ENCODE peak calls at places on chromosomes 16 and 17, in four cellular contexts. A is heart right ventricle, G is epithelial cell of proximal tubule, X is heart left ventricle. C is an unnamed sample.

GRCh38 chr16:74868501-74868900 is 93.9 kb upstream of the FA2H start:
- DNase-seq in A (peak; percentile 16), G (peak; percentile 13), X (no peak), C (no peak)

GRCh38 chr16:62907562-62907961 is 871.3 kb upstream of the CDH8 start:
- DNase-seq in A (no peak), G (no peak), X (no peak), C (no peak)

GRCh38 chr17:68295086-68295485 is 3.8 kb downstream of the ARSG start:
- DNase-seq in A (no peak), G (no peak), X (no peak), C (no peak)

GRCh38 chr16:72295914-72296313 is 124.0 kb upstream of the PMFBP1 start:
- DNase-seq in A (no peak), G (no peak), X (no peak), C (no peak)

GRCh38 chr16:53080345-53081031 is 25.7 kb downstream of the CHD9 start:
- DNase-seq in A (peak; percentile 81), G (no peak), X (peak; percentile 73), C (no peak)

GRCh38 chr17:5331506-5331905 is 49.4 kb downstream of the RABEP1 start:
- DNase-seq in A (no peak), G (no peak), X (no peak), C (no peak)

GRCh38 chr17:10295728-10296343 is 77.0 kb downstream of the MYH13 start:
- DNase-seq in A (peak; percentile 40), G (no peak), X (no peak), C (peak; percentile 70)

GRCh38 chr16:85310868-85311585 is 198.8 kb upstream of the CIBAR2 start:
- DNase-seq in A (no peak), G (no peak), X (peak; percentile 64), C (peak; percentile 21)

GRCh38 chr16:11440657-11441012 is 95.4 kb downstream of the RMI2 start:
- DNase-seq in A (no peak), G (no peak), X (no peak), C (no peak)

GRCh38 chr16:588639-588888 is 1.3 kb upstream of the RAB40C start:
- DNase-seq in A (no peak), G (no peak), X (peak; percentile 47), C (no peak)

GRCh38 chr17:78317817-78318400 is 42.0 kb downstream of the SOCS3 start:
- DNase-seq in A (no peak), G (no peak), X (no peak), C (no peak)

GRCh38 chr16:31397701-31398100 is 4.6 kb downstream of the ITGAD start:
- DNase-seq in A (no peak), G (no peak), X (no peak), C (no peak)

DNA sequence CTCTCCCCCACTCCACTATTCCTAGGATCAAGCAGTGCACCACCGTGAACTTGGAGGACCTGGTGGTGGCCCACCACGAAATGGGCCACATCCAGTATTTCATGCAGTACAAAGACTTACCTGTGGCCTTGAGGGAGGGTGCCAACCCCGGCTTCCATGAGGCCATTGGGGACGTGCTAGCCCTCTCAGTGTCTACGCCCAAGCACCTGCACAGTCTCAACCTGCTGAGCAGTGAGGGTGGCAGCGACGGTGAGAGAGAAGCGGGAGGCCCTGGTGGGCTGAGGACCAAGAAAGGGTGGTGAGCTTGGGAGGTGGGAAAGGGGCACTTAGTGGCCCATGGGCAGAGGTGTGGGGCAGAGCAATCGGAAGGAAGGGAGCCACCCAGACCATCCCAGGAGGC is 16.6 kb downstream of the ACE start:
- DNase-seq in A (no peak), G (no peak), X (no peak), C (no peak)
- TF ChIP-seq CTCF in A (no peak), G (no peak), X (no peak), C (no peak)

DNA sequence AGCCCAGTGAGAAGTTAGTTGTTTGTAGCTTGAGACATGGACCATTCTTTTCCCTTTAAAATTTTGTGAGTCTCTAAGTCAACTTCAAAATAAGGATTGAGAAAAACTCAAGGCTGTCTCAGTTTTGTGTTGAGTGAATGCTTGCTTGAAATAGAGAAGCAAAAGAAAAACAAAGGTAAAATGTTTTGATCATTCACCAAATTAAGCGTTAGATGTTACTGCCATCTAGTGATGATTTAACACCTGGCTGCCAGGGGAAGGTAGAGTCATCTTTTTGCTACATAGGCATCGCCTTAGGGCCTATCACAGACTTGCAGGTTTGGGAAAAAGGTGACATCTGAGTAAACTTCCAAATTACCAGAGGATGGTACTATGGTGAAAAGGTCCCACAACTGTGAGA is 74.4 kb downstream of the PCTP start:
- DNase-seq in A (no peak), G (no peak), X (no peak), C (no peak)
- TF ChIP-seq CTCF in A (peak; percentile 37), G (peak; percentile 58), X (no peak), C (peak; percentile 37)

DNA sequence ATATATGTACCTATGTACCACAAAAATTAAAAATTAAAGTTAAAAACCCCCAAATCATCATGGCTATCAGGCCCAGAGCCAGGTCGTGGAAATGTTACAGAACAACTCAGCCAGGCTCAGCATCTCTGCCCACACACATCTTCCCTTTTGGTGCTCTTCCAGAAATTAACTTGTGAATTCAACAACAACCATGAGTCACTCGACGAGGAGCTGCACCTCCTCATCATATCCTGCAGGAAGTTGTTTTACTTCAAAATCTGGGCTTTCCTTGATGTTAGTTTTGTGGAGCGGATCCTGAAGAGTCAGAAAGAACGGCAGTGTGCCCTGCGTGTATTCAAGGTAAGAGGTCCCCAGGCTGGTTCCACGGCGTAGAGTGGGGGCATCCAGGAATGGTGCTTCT is 10.6 kb downstream of the FBXO39 start:
- DNase-seq in A (no peak), G (no peak), X (no peak), C (no peak)
- TF ChIP-seq CTCF in A (no peak), G (no peak), X (no peak), C (no peak)

GRCh38 chr17:81539571-81539900 is 11.4 kb downstream of the FSCN2 start:
- DNase-seq in A (no peak), G (no peak), X (peak; percentile 14), C (no peak)

GRCh38 chr17:81542431-81543338 is 9.5 kb downstream of the FAAP100 start:
- DNase-seq in A (no peak), G (no peak), X (peak; percentile 27), C (no peak)

GRCh38 chr17:81539961-81540675 is 11.9 kb downstream of the FSCN2 start:
- DNase-seq in A (no peak), G (no peak), X (peak; percentile 20), C (no peak)

GRCh38 chr17:81540676-81541027 is 11.5 kb downstream of the FAAP100 start:
- DNase-seq in A (no peak), G (no peak), X (peak; percentile 13), C (no peak)

GRCh38 chr17:81541123-81541522 is 11.0 kb downstream of the FAAP100 start:
- DNase-seq in A (no peak), G (no peak), X (peak; percentile 14), C (no peak)
- TF ChIP-seq CTCF in A (no peak), G (no peak), X (no peak), C (no peak)

GRCh38 chr16:14285542-14286380 is 214.6 kb downstream of the MRTFB start:
- DNase-seq in A (peak; percentile 92), G (no peak), X (peak; percentile 93), C (peak; percentile 94)

GRCh38 chr16:14284930-14285541 is 213.9 kb downstream of the MRTFB start:
- DNase-seq in A (no peak), G (no peak), X (no peak), C (peak; percentile 48)

GRCh38 chr16:14291941-14292825 is 221.1 kb downstream of the MRTFB start:
- DNase-seq in A (no peak), G (no peak), X (no peak), C (peak; percentile 2)

GRCh38 chr16:14286381-14287230 is 215.5 kb downstream of the MRTFB start:
- DNase-seq in A (no peak), G (no peak), X (peak; percentile 48), C (peak; percentile 55)

GRCh38 chr16:14289692-14290340 is 218.7 kb downstream of the MRTFB start:
- DNase-seq in A (no peak), G (no peak), X (no peak), C (no peak)
- TF ChIP-seq CTCF in A (peak; percentile 46), G (peak; percentile 63), X (peak; percentile 31), C (peak; percentile 58)

GRCh38 chr17:81926451-81927144 is 937 bp downstream of the MAFG start:
- DNase-seq in A (peak; percentile 85), G (no peak), X (peak; percentile 89), C (peak; percentile 87)
- TF ChIP-seq CTCF in A (no peak), G (no peak), X (no peak), C (no peak)

GRCh38 chr16:80527297-80527696 is 13.5 kb upstream of the DYNLRB2 start:
- DNase-seq in A (no peak), G (no peak), X (no peak), C (peak; percentile 54)
- TF ChIP-seq CTCF in A (peak; percentile 50), G (peak; percentile 82), X (peak; percentile 42), C (peak; percentile 83)

DNA sequence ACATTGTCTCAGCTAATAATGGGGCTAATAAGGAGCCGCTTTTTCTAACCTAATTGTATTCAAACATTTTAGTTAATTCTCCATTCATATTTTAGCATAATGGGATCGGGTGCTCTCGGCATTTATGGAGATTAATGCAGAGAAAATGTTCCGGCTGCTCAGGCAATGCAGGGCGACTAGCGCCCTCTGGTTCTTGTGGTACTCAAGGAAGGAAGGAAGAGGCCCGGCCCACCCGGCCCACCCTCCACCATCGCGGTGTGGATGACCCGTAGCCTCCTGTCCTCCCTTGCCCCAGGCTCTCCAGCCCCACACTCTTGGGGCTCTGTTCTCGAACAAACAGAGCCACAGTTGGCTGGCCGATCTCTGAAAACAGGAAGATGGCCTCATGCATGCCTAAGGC is 21.1 kb upstream of the ABCC3 start:
- DNase-seq in A (no peak), G (no peak), X (no peak), C (no peak)
- TF ChIP-seq CTCF in A (peak; percentile 24), G (no peak), X (no peak), C (no peak)

DNA sequence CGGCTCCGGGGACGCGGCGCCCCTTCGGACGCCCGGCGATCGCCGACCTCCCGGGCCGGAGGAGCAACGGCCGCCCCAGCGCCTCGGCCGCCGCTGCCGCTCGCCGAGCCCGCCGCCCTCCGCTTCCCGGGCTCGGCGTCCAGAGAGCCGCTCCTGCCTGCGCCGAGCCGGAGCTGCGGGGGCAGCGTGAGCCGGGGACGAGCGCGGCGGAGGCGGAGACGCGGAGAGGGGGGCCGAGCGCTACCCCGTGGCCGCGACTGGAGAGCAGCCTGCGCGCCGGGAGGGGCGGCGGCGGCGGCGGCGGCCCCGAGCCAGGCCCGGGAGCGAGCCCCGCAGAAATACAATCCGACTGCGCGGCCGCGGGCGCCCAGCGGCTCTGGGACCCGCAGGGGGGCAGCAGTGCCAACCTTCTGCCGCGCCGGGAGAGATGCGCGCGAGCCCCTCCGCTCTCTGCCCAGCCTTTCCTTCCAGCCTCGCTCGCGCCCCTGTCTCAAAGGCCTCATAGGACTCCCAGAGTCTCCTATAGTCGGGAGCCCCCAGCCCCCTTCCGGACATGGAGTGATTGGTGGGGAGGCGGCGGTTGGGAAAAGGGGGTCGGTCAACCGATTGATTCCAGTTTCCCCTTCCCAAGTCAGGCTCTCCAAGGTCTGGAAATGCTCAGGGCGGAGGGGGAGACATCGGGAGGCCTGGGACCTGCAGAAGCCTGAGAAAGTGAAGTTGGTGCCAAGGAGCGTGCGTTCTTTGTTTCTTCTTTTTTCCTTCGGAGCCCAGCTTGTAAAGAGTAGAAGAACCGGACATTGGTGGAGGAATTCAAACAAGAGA is 1.0 kb upstream of the SDK2 start:
- DNase-seq in A (peak; percentile 31), G (no peak), X (peak; percentile 65), C (peak; percentile 52)
- TF ChIP-seq CTCF in A (peak; percentile 6), G (no peak), X (no peak), C (no peak)

C was measured in GM13977.